ENCODE peak calls at places on chromosomes 4 and X, in five cellular contexts. S is neuronal stem cell, H is IMR-90, O is trophoblast cell, A is H1. X is an unnamed sample.

GRCh38 chr4:147134536-147135210 is 189.0 kb upstream of the TTC29 start:
- DNase-seq in S (no peak), H (no peak), O (no peak), A (no peak), X (peak; percentile 43)

GRCh38 chr4:80097395-80098177 is 24.6 kb upstream of the ANTXR2 start:
- DNase-seq in S (no peak), H (peak; percentile 83), O (no peak), A (no peak), X (peak; percentile 57)

GRCh38 chr4:23945521-23946017 is 55.7 kb upstream of the PPARGC1A start:
- DNase-seq in S (no peak), H (peak; percentile 86), O (peak; percentile 50), A (no peak), X (peak; percentile 90)

GRCh38 chr4:93646225-93646930 is 182.2 kb upstream of the ATOH1 start:
- DNase-seq in S (no peak), H (peak; percentile 19), O (no peak), A (no peak), X (no peak)

GRCh38 chrX:9880912-9881311 is 86.2 kb upstream of the CLDN34 start:
- DNase-seq in S (no peak), H (no peak), O (no peak), A (no peak), X (no peak)

GRCh38 chr4:19823781-19824180 is 427.9 kb upstream of the SLIT2 start:
- DNase-seq in S (no peak), H (no peak), O (no peak), A (no peak), X (no peak)

GRCh38 chrX:123803331-123803983 is 56.4 kb upstream of the XIAP start:
- DNase-seq in S (peak; percentile 0), H (peak; percentile 75), O (peak; percentile 72), A (no peak), X (peak; percentile 93)

GRCh38 chr4:156931267-156931666 is 40.3 kb downstream of the PDGFC start:
- DNase-seq in S (no peak), H (peak; percentile 86), O (peak; percentile 73), A (no peak), X (peak; percentile 89)

GRCh38 chr4:80422727-80423404 is 87.3 kb downstream of the CFAP299 start:
- DNase-seq in S (no peak), H (no peak), O (no peak), A (no peak), X (no peak)

GRCh38 chrX:6049132-6049531 is 179.5 kb downstream of the NLGN4X start:
- DNase-seq in S (no peak), H (no peak), O (no peak), A (no peak), X (no peak)

GRCh38 chrX:71558920-71559319 is 19.3 kb upstream of the GCNA start:
- DNase-seq in S (no peak), H (no peak), O (no peak), A (no peak), X (no peak)

GRCh38 chrX:115112411-115112810 is 76.8 kb upstream of the RBMXL3 start:
- DNase-seq in S (no peak), H (peak; percentile 8), O (no peak), A (no peak), X (no peak)

GRCh38 chr4:39320381-39321115 is 45.6 kb downstream of the RFC1 start:
- DNase-seq in S (no peak), H (peak; percentile 56), O (no peak), A (no peak), X (peak; percentile 19)

GRCh38 chr4:2914220-2915126 is 48.7 kb downstream of the NOP14 start:
- DNase-seq in S (no peak), H (no peak), O (peak; percentile 62), A (no peak), X (no peak)

GRCh38 chrX:106973433-106974149 is 26.4 kb downstream of the MORC4 start:
- DNase-seq in S (no peak), H (peak; percentile 5), O (no peak), A (no peak), X (no peak)

GRCh38 chrX:10085223-10085622 is 71.6 kb upstream of the CLCN4 start:
- DNase-seq in S (no peak), H (no peak), O (no peak), A (no peak), X (no peak)

GRCh38 chr4:180641495-180641894 is 1601.7 kb upstream of the TENM3 start:
- DNase-seq in S (no peak), H (no peak), O (no peak), A (no peak), X (no peak)

GRCh38 chr4:61405307-61405706 is 205.2 kb downstream of the ADGRL3 start:
- DNase-seq in S (no peak), H (no peak), O (no peak), A (no peak), X (no peak)

GRCh38 chr4:108628411-108628810 is 8.0 kb downstream of the RPL34 start:
- DNase-seq in S (no peak), H (no peak), O (no peak), A (no peak), X (no peak)

GRCh38 chr4:161486454-161486853 is 677.3 kb downstream of the FSTL5 start:
- DNase-seq in S (no peak), H (no peak), O (no peak), A (no peak), X (no peak)

GRCh38 chr4:37138789-37139188 is 105.8 kb upstream of the NWD2 start:
- DNase-seq in S (no peak), H (no peak), O (no peak), A (no peak), X (no peak)

GRCh38 chrX:9644335-9644734 is 121.3 kb downstream of the GPR143 start:
- DNase-seq in S (no peak), H (no peak), O (no peak), A (no peak), X (no peak)

GRCh38 chr4:48162162-48162561 is 28.1 kb upstream of the TXK start:
- DNase-seq in S (no peak), H (peak; percentile 35), O (no peak), A (no peak), X (no peak)

GRCh38 chr4:175790067-175790466 is 22.0 kb downstream of the GPM6A start:
- DNase-seq in S (peak; percentile 43), H (no peak), O (no peak), A (no peak), X (no peak)

GRCh38 chr4:160136021-160136420 is 1033.1 kb downstream of the RAPGEF2 start:
- DNase-seq in S (no peak), H (no peak), O (no peak), A (no peak), X (peak; percentile 2)

GRCh38 chr4:28092610-28093009 is 1232.0 kb downstream of the STIM2 start:
- DNase-seq in S (no peak), H (no peak), O (no peak), A (no peak), X (no peak)

GRCh38 chr4:39627413-39627812 is 11.3 kb downstream of the SMIM14 start:
- DNase-seq in S (no peak), H (no peak), O (no peak), A (no peak), X (no peak)

GRCh38 chr4:40909363-40909876 is 159.7 kb downstream of the NSUN7 start:
- DNase-seq in S (no peak), H (peak; percentile 82), O (no peak), A (no peak), X (peak; percentile 93)

DNA sequence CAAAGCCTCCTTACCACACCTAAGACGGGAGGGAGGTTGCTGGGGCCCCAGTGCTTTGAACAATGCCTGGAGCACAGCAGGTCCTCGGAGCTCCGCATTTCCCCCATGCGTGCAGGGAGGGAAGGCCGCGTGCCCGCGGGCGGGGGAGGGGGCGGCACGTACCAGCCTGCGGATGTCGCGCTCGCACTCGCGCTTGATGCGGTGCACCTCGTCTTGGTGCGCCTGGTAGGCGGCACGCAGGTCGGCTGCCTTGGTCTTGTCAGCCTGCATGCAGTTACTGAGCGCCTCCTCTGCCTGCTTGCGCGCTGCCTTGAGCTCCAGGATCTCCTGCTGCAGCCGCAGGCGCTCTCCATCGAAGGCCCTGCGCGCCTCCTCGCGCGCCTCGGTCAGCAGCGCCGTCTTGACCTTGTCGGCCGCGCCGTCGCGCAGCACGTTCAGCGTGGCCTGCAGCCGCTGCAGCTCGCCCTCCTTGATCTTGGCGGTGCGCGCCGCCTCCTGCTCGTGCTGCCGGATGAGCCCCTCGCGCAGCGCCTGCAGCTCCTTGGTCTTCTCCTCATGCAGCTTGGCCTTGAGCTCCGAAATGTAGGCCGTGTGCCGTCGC is 87.2 kb upstream of the C4orf50 start:
- DNase-seq in S (no peak), H (no peak), O (no peak), A (no peak), X (no peak)
- H3K23ac ChIP-seq in S (peak overlapping the region; percentile 57), H (no peak overlapping the region), O (no peak overlapping the region), A (no peak overlapping the region), X (peak overlapping the region; percentile 17)

GRCh38 chr4:77159798-77160197 is 2.8 kb downstream of the CCNG2 start:
- DNase-seq in S (no peak), H (no peak), O (peak; percentile 45), A (no peak), X (no peak)
- H3K36me3 ChIP-seq in S (peaks cover 20% of the 10 kb centered on the region), H (peaks cover 28% of the 10 kb centered on the region), O (peaks cover 16% of the 10 kb centered on the region), A (peaks cover 57% of the 10 kb centered on the region), X (peaks cover 61% of the 10 kb centered on the region)

GRCh38 chr4:184624972-184625554 is 24.2 kb downstream of the CASP3 start:
- DNase-seq in S (no peak), H (no peak), O (no peak), A (no peak), X (no peak)
- H4K91ac ChIP-seq in S (no peak overlapping the region), H (no peak overlapping the region), O (peak overlapping the region; percentile 51), A (peak overlapping the region; percentile 69), X (no peak overlapping the region)

GRCh38 chr4:128855656-128856055 is 46.2 kb downstream of the JADE1 start:
- DNase-seq in S (no peak), H (no peak), O (no peak), A (peak; percentile 35), X (no peak)

GRCh38 chr4:128861856-128862518 is 52.5 kb downstream of the JADE1 start:
- DNase-seq in S (no peak), H (no peak), O (no peak), A (peak; percentile 45), X (no peak)

GRCh38 chr4:128856246-128856645 is 46.7 kb downstream of the JADE1 start:
- DNase-seq in S (no peak), H (peak; percentile 36), O (no peak), A (peak; percentile 23), X (peak; percentile 18)

GRCh38 chr4:128859887-128860774 is 50.6 kb downstream of the JADE1 start:
- DNase-seq in S (no peak), H (peak; percentile 96), O (no peak), A (no peak), X (peak; percentile 84)

GRCh38 chr4:128858875-128859696 is 49.6 kb downstream of the JADE1 start:
- DNase-seq in S (no peak), H (peak; percentile 91), O (no peak), A (no peak), X (peak; percentile 17)
- H3K23ac ChIP-seq in S (no peak overlapping the region), H (peak overlapping the region; percentile 2), O (peak overlapping the region; percentile 14), A (no peak overlapping the region), X (no peak overlapping the region)

GRCh38 chrX:24203072-24203808 is 53.7 kb downstream of the ZFX start:
- DNase-seq in S (no peak), H (no peak), O (no peak), A (no peak), X (no peak)

GRCh38 chrX:24201216-24201615 is 51.7 kb downstream of the ZFX start:
- DNase-seq in S (no peak), H (no peak), O (no peak), A (no peak), X (no peak)

GRCh38 chrX:24204958-24205357 is 55.4 kb downstream of the ZFX start:
- DNase-seq in S (no peak), H (no peak), O (no peak), A (no peak), X (no peak)

GRCh38 chrX:24202465-24203031 is 53.0 kb downstream of the ZFX start:
- DNase-seq in S (no peak), H (no peak), O (no peak), A (no peak), X (no peak)

GRCh38 chrX:24204331-24204730 is 54.8 kb downstream of the ZFX start:
- DNase-seq in S (no peak), H (peak; percentile 44), O (no peak), A (no peak), X (no peak)
- H3K36me3 ChIP-seq in S (peaks cover 4% of the 10 kb centered on the region), H (peaks cover 15% of the 10 kb centered on the region), O (peaks cover 6% of the 10 kb centered on the region), A (peaks cover 20% of the 10 kb centered on the region), X (peaks cover 48% of the 10 kb centered on the region)